ENCODE peak calls at places on chromosomes 5 and 9, in six cellular contexts. N, O, G, P, X and M are unnamed samples.

GRCh38 chr9:136133191-136133958 is 14.7 kb upstream of the TMEM250 start:
- DNase-seq in N (no peak), G (no peak), X (no peak), P (peak; percentile 55), O (no peak), M (no peak)

GRCh38 chr5:149271195-149271716 is 403 bp upstream of the AFAP1L1 start:
- DNase-seq in N (no peak), X (no peak), O (no peak), G (no peak), P (no peak), M (no peak)

GRCh38 chr9:115691097-115691496 is 462.5 kb upstream of the PAPPA start:
- DNase-seq in O (no peak), P (no peak), G (no peak), X (no peak), N (peak; percentile 98), M (peak; percentile 94)

GRCh38 chr5:175797521-175798038 is 73.8 kb upstream of the CPLX2 start:
- DNase-seq in G (peak; percentile 68), O (no peak), P (no peak), X (no peak), N (no peak), M (no peak)

GRCh38 chr5:169106906-169107305 is 194.0 kb downstream of the SLIT3 start:
- DNase-seq in X (no peak), O (no peak), N (no peak), G (peak; percentile 1), P (no peak), M (no peak)

GRCh38 chr5:1913578-1913977 is 30.9 kb upstream of the IRX4 start:
- DNase-seq in P (no peak), X (no peak), G (no peak), N (no peak), O (no peak), M (no peak)

GRCh38 chr5:173313311-173313710 is 14.9 kb downstream of the STC2 start:
- DNase-seq in P (no peak), N (no peak), X (no peak), O (no peak), G (no peak), M (no peak)

GRCh38 chr9:4490705-4491620 is 695 bp downstream of the SLC1A1 start:
- DNase-seq in N (no peak), G (no peak), P (peak; percentile 26), X (no peak), O (no peak), M (no peak)

GRCh38 chr5:168282120-168282519 is 9.3 kb upstream of the WWC1 start:
- DNase-seq in X (no peak), N (peak; percentile 44), P (no peak), G (no peak), O (no peak), M (peak; percentile 33)

GRCh38 chr9:32783168-32783891 is at the start of gene TMEM215:
- DNase-seq in N (no peak), P (no peak), G (no peak), O (no peak), X (peak; percentile 11), M (no peak)

GRCh38 chr9:81052846-81053245 is 636.5 kb downstream of the TLE1 start:
- DNase-seq in X (no peak), N (peak; percentile 48), P (no peak), O (no peak), G (no peak), M (no peak)

GRCh38 chr5:125372694-125373621 is 626.5 kb upstream of the ZNF608 start:
- DNase-seq in N (peak; percentile 56), P (no peak), O (peak; percentile 9), X (peak; percentile 58), G (peak; percentile 0), M (peak; percentile 86)

GRCh38 chr5:115469904-115470516 is 74.6 kb downstream of the FEM1C start:
- DNase-seq in O (no peak), G (no peak), X (no peak), P (no peak), N (no peak), M (no peak)

GRCh38 chr9:16344343-16344742 is 526.1 kb downstream of the BNC2 start:
- DNase-seq in P (no peak), N (peak; percentile 96), X (no peak), O (no peak), G (no peak), M (peak; percentile 65)

GRCh38 chr5:110354341-110354740 is 372.1 kb downstream of the TMEM232 start:
- DNase-seq in N (no peak), O (peak; percentile 53), P (no peak), X (peak; percentile 34), G (no peak), M (no peak)

GRCh38 chr9:613771-614347 is 227.6 kb upstream of the DMRT1 start:
- DNase-seq in P (peak; percentile 44), N (peak; percentile 91), O (peak; percentile 60), X (peak; percentile 89), G (peak; percentile 29), M (peak; percentile 75)

GRCh38 chr9:22008662-22009562 is at the start of gene CDKN2B:
- DNase-seq in G (peak; percentile 77), N (no peak), O (peak; percentile 83), P (peak; percentile 94), X (peak; percentile 90), M (peak; percentile 96)